ENCODE peak calls at places on chromosomes 3 and 15, in six cellular contexts. Z is pancreas; E is body of pancreas; A is CD8-positive, alpha-beta memory T cell; D is uterus; P is cardiac muscle cell. H is an unnamed sample.

GRCh38 chr3:138397983-138398382 is 36.4 kb upstream of the ESYT3 start:
- DNase-seq in A (no peak), Z (no peak), P (no peak), D (no peak), E (no peak), H (no peak)

GRCh38 chr15:95626501-95627361 is 703.8 kb upstream of the NR2F2 start:
- DNase-seq in A (no peak), P (peak; percentile 50), Z (no peak), E (no peak), D (no peak), H (no peak)

GRCh38 chr3:25412269-25412668 is 15.8 kb upstream of the RARB start:
- DNase-seq in A (no peak), Z (no peak), E (no peak), D (no peak), P (no peak), H (no peak)

GRCh38 chr3:135736740-135737139 is 228.8 kb upstream of the PPP2R3A start:
- DNase-seq in E (no peak), A (no peak), P (peak; percentile 20), Z (no peak), D (no peak), H (no peak)

GRCh38 chr3:181713300-181713647 is 1.5 kb downstream of the SOX2 start:
- DNase-seq in A (no peak), D (no peak), Z (no peak), E (no peak), P (no peak), H (no peak)

GRCh38 chr3:105967117-105967516 is 98.3 kb upstream of the CBLB start:
- DNase-seq in A (no peak), P (no peak), Z (no peak), D (no peak), E (no peak), H (no peak)

GRCh38 chr3:69012111-69012835 is 1.2 kb downstream of the EOGT start:
- DNase-seq in D (peak; percentile 48), P (no peak), A (no peak), E (peak; percentile 65), Z (peak; percentile 25), H (peak; percentile 84)

GRCh38 chr3:182241777-182242556 is 530.2 kb downstream of the SOX2 start:
- DNase-seq in Z (peak; percentile 14), A (no peak), D (peak; percentile 61), E (peak; percentile 44), P (peak; percentile 42), H (peak; percentile 61)

GRCh38 chr3:48157950-48158376 is 30.3 kb downstream of the CDC25A start:
- DNase-seq in Z (no peak), D (peak; percentile 54), E (peak; percentile 62), A (peak; percentile 25), P (peak; percentile 78), H (peak; percentile 85)

GRCh38 chr15:71853543-71853942 is 43.2 kb downstream of the NR2E3 start:
- DNase-seq in Z (no peak), A (no peak), E (no peak), P (no peak), D (no peak), H (no peak)

GRCh38 chr15:48981941-48982340 is 18.2 kb upstream of the SHC4 start:
- DNase-seq in P (no peak), E (no peak), D (no peak), Z (no peak), A (no peak), H (no peak)

GRCh38 chr15:52464040-52464439 is 64.6 kb downstream of the MYO5A start:
- DNase-seq in P (no peak), Z (no peak), A (no peak), E (no peak), D (no peak), H (no peak)
- H3K27ac ChIP-seq in P (no peak overlapping the region), Z (no peak overlapping the region), A (peak overlapping the region; percentile 12), E (no peak overlapping the region), D (no peak overlapping the region), H (no peak overlapping the region)

GRCh38 chr15:29093065-29093435 is 176.6 kb downstream of the NSMCE3 start:
- DNase-seq in A (no peak), D (no peak), Z (no peak), P (no peak), E (no peak), H (no peak)

GRCh38 chr15:29095746-29096145 is 173.9 kb downstream of the NSMCE3 start:
- DNase-seq in D (no peak), P (no peak), Z (no peak), A (no peak), E (no peak), H (no peak)

GRCh38 chr15:29092376-29093064 is 177.1 kb downstream of the NSMCE3 start:
- DNase-seq in Z (no peak), A (no peak), E (no peak), D (no peak), P (no peak), H (no peak)

GRCh38 chr15:29094711-29095110 is 174.9 kb downstream of the NSMCE3 start:
- DNase-seq in D (no peak), E (no peak), Z (no peak), A (no peak), P (no peak), H (no peak)

DNA sequence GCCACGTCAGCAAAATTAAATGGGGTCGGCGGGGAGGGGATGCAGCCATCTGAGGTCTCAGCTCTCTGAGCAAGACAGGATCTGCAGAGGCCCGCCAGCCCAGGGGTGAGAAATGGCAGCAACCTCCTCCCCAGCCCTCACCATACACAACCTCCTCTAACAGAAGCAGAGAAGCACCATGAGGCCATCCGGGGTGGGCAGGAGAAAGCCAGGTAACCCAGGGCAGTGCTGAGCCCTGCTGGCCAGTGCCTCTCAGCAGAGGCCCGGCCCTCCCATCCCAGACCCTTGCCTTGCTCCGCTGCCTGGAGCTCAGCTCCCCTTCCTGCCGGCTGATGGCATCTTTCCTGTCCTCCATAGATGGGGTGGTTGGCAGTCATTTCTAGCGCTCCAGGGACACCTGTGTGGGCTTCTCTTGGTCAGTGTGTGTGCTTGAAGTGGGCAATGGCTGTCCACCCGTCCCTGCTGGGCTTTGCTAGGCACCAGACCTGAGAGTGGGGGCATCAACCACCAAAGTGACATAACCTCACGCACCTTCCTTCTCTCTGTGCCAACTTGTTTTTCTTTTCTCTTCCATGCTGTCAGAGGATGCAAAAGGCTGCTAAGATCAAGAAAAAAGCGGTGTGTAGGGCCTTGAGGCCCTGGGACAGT is 175.8 kb downstream of the NSMCE3 start:
- DNase-seq in P (no peak), D (no peak), Z (no peak), E (no peak), A (no peak), H (no peak)
- H3K27me3 ChIP-seq in P (no peaks in the 10 kb centered on the region), D (no peaks in the 10 kb centered on the region), Z (no peaks in the 10 kb centered on the region), E (no peaks in the 10 kb centered on the region), A (no peaks in the 10 kb centered on the region), H (no peaks in the 10 kb centered on the region)

GRCh38 chr3:152452318-152452717 is 183.6 kb downstream of the MBNL1 start:
- DNase-seq in E (no peak), P (no peak), D (no peak), A (no peak), Z (no peak), H (no peak)
- H3K27ac ChIP-seq in E (no peak overlapping the region), P (no peak overlapping the region), D (no peak overlapping the region), A (no peak overlapping the region), Z (no peak overlapping the region), H (no peak overlapping the region)

GRCh38 chr15:38626443-38627050 is 61.9 kb upstream of the RASGRP1 start:
- DNase-seq in E (no peak), A (no peak), D (no peak), P (no peak), Z (no peak), H (no peak)

GRCh38 chr15:38622908-38623307 is 58.3 kb upstream of the RASGRP1 start:
- DNase-seq in A (no peak), Z (no peak), E (no peak), P (no peak), D (no peak), H (no peak)

GRCh38 chr15:38625886-38626285 is 61.3 kb upstream of the RASGRP1 start:
- DNase-seq in E (no peak), P (no peak), D (no peak), A (no peak), Z (no peak), H (no peak)

GRCh38 chr15:38623744-38624143 is 59.1 kb upstream of the RASGRP1 start:
- DNase-seq in E (no peak), P (no peak), Z (no peak), D (peak; percentile 39), A (no peak), H (peak; percentile 22)

DNA sequence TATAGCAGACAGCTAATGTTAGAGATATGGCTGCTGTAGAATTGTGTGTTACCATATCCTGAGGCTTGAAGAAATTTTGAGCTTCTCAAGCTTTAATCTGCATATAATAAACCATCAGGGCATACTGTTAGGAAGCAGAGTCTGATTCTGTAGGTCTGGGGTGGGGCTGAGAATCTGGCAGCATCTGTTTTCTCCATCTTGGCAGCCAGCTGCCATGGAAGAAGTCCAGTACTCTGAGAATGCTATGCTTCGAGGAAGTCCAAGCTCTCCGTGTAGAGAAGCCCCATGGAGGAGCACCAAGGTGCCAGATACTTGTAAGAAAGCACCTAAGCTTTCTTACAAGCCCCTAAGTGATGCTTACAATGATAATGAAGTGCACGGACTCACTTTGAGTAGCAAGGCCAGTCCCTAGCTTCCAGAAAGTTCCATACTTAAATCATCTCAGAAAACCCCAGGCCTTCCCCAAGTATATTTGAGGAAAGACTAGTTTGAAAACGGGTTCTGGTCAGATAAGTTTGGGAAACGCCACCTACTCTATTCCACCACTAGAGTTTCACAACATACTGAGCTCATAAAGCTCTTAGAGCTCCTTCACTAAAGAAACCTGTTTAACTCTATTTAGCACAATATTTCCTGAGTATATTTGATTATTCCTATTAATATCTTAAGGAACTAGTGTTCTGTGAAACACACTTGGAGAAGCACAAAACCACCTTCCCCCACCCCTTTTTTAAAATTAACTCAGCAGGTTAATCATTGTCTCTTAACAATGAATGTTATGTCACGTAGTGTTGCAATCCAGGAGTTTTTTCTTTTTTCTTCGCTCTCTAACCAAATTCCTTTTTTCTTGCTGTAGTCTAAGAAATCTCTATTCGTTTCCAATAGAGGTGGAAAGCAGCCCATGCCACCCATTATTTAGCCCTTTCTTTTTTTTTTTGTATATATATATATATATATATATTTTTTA is 59.9 kb upstream of the RASGRP1 start:
- DNase-seq in P (no peak), D (no peak), Z (no peak), A (no peak), E (no peak), H (no peak)
- H3K27me3 ChIP-seq in P (no peaks in the 10 kb centered on the region), D (no peaks in the 10 kb centered on the region), Z (no peaks in the 10 kb centered on the region), A (no peaks in the 10 kb centered on the region), E (no peaks in the 10 kb centered on the region), H (no peaks in the 10 kb centered on the region)

GRCh38 chr3:11513817-11514135 is 129.9 kb downstream of the VGLL4 start:
- DNase-seq in E (no peak), D (no peak), Z (no peak), P (no peak), A (no peak), H (no peak)
- H3K27ac ChIP-seq in E (peak overlapping the region; percentile 61), D (peak overlapping the region; percentile 3), Z (no peak overlapping the region), P (no peak overlapping the region), A (no peak overlapping the region), H (peak overlapping the region; percentile 59)